ENCODE peak calls at places on chromosomes 2 and 18, in ten cellular contexts. O, R, Y, U, V, J, W, B, Z and D are unnamed samples.

GRCh38 chr2:64143154-64144056 is 815 bp downstream of the PELI1 start:
- DNase-seq in Y (no peak), Z (peak), J (no peak), O (peak), B (no peak), R (no peak), W (peak), V (no peak), U (peak), D (peak)

GRCh38 chr18:26710460-26711096 is 154.9 kb downstream of the AQP4 start:
- DNase-seq in Y (no peak), Z (no peak), J (no peak), R (no peak), O (no peak), V (peak), B (no peak), U (no peak), W (no peak), D (peak)

GRCh38 chr18:79440728-79441127 is 45.0 kb downstream of the NFATC1 start:
- DNase-seq in U (no peak), J (no peak), R (peak), W (peak), Y (no peak), O (no peak), B (no peak), V (no peak), Z (no peak), D (no peak)

GRCh38 chr2:747774-748351 is 70.7 kb upstream of the TMEM18 start:
- DNase-seq in B (no peak), W (no peak), U (no peak), Y (no peak), O (no peak), V (no peak), R (no peak), J (no peak), Z (no peak), D (no peak)

GRCh38 chr2:100470898-100471514 is 724 bp downstream of the NMS start:
- DNase-seq in Z (peak), Y (no peak), B (no peak), J (no peak), W (no peak), R (no peak), U (peak), V (no peak), O (no peak), D (no peak)

GRCh38 chr2:240208631-240209211 is 68.3 kb upstream of the OTOS start:
- DNase-seq in W (no peak), Y (no peak), U (no peak), R (no peak), B (no peak), J (no peak), V (no peak), Z (no peak), O (no peak), D (no peak)

GRCh38 chr2:64330691-64331429 is 123.1 kb upstream of the LGALSL start:
- DNase-seq in U (peak), Z (peak), R (peak), Y (peak), V (no peak), B (peak), J (peak), W (peak), O (no peak), D (peak)

GRCh38 chr2:197498937-197499593 is 575 bp downstream of the HSPD1 start:
- DNase-seq in U (peak), Z (peak), R (peak), Y (peak), V (no peak), W (peak), J (no peak), O (no peak), B (peak), D (peak)

GRCh38 chr18:79863161-79863945 is 65.6 kb downstream of the KCNG2 start:
- DNase-seq in B (no peak), W (no peak), J (no peak), Z (no peak), Y (no peak), O (no peak), R (peak), U (no peak), V (no peak), D (no peak)

GRCh38 chr2:237227190-237227988 is 141.7 kb downstream of the COPS8 start:
- DNase-seq in R (no peak), Y (no peak), O (peak), J (no peak), B (no peak), W (no peak), V (no peak), U (no peak), Z (peak), D (no peak)

GRCh38 chr18:6170604-6171003 is 244.1 kb downstream of the L3MBTL4 start:
- DNase-seq in B (no peak), W (no peak), R (no peak), Z (no peak), U (no peak), V (no peak), Y (no peak), O (no peak), J (no peak), D (no peak)

GRCh38 chr2:69316550-69316949 is 70.5 kb downstream of the GFPT1 start:
- DNase-seq in Y (no peak), Z (no peak), W (no peak), V (no peak), R (no peak), U (no peak), O (no peak), J (no peak), B (no peak), D (no peak)

GRCh38 chr2:174839672-174840071 is 75.4 kb upstream of the CHRNA1 start:
- DNase-seq in R (no peak), V (no peak), B (no peak), J (no peak), O (no peak), Z (no peak), U (no peak), Y (no peak), W (no peak), D (no peak)

GRCh38 chr2:143473206-143473605 is 344.0 kb downstream of the ARHGAP15 start:
- DNase-seq in B (no peak), V (no peak), Y (no peak), R (no peak), J (no peak), O (no peak), W (no peak), Z (peak), U (no peak), D (no peak)

GRCh38 chr2:46976556-46976955 is 61.0 kb upstream of the MCFD2 start:
- DNase-seq in O (no peak), W (no peak), R (no peak), J (no peak), B (no peak), Z (no peak), Y (no peak), V (no peak), U (no peak), D (no peak)

GRCh38 chr2:153287109-153287801 is 191.3 kb downstream of the RPRM start:
- DNase-seq in B (no peak), U (no peak), W (no peak), J (no peak), Z (no peak), O (peak), R (no peak), Y (no peak), V (no peak), D (no peak)

GRCh38 chr2:185433824-185434223 is 304.8 kb upstream of the FSIP2 start:
- DNase-seq in Y (no peak), O (no peak), U (no peak), J (no peak), W (no peak), B (no peak), Z (no peak), V (no peak), R (no peak), D (no peak)

GRCh38 chr2:228999326-228999725 is 271.8 kb downstream of the PID1 start:
- DNase-seq in Z (no peak), Y (no peak), B (no peak), O (no peak), W (no peak), R (no peak), U (no peak), V (no peak), J (no peak), D (no peak)

GRCh38 chr2:82084679-82085392 is 1780.3 kb upstream of the LRRTM1 start:
- DNase-seq in U (no peak), Z (no peak), W (no peak), V (no peak), Y (no peak), B (no peak), J (no peak), R (no peak), O (no peak), D (no peak)

GRCh38 chr2:240584486-240585031 is 2.0 kb upstream of the CAPN10 start:
- DNase-seq in J (no peak), W (no peak), O (no peak), B (no peak), U (no peak), R (no peak), V (peak), Z (no peak), Y (peak), D (peak)

GRCh38 chr18:38690626-38691025 is 1125.0 kb upstream of the CELF4 start:
- DNase-seq in Z (no peak), U (no peak), V (no peak), R (no peak), W (no peak), B (no peak), Y (no peak), O (no peak), J (no peak), D (no peak)

GRCh38 chr2:217932661-217933325 is 70.0 kb downstream of the TNS1 start:
- DNase-seq in Z (no peak), U (no peak), R (no peak), V (no peak), O (no peak), Y (peak), W (no peak), J (no peak), B (no peak), D (no peak)

GRCh38 chr2:56211048-56211447 is 27.3 kb downstream of the CCDC85A start:
- DNase-seq in J (no peak), Z (no peak), U (no peak), V (no peak), B (no peak), O (no peak), Y (no peak), R (no peak), W (no peak), D (no peak)

GRCh38 chr2:219125225-219125885 is 35.3 kb downstream of the NHEJ1 start:
- DNase-seq in Z (peak), R (peak), J (no peak), Y (peak), V (no peak), B (no peak), O (peak), W (no peak), U (peak), D (no peak)

GRCh38 chr2:17628349-17629261 is 88.1 kb downstream of the VSNL1 start:
- DNase-seq in Y (no peak), R (no peak), O (no peak), V (no peak), U (no peak), J (no peak), W (no peak), B (no peak), Z (no peak), D (peak)

GRCh38 chr2:210261996-210262510 is 36.8 kb upstream of the ACADL start:
- DNase-seq in R (no peak), B (no peak), J (no peak), O (no peak), Z (no peak), W (no peak), V (no peak), Y (no peak), U (no peak), D (no peak)

GRCh38 chr2:127094509-127095366 is 12.2 kb downstream of the BIN1 start:
- DNase-seq in B (no peak), R (peak), Z (peak), O (peak), J (no peak), Y (peak), W (peak), V (no peak), U (peak), D (no peak)

GRCh38 chr2:153819501-153819900 is 52.2 kb upstream of the GALNT13 start:
- DNase-seq in B (no peak), J (no peak), U (no peak), W (no peak), Y (no peak), Z (no peak), R (no peak), V (no peak), O (no peak), D (no peak)

GRCh38 chr2:154696771-154697170 is 1.7 kb upstream of the KCNJ3 start:
- DNase-seq in B (no peak), Y (no peak), O (no peak), U (no peak), W (no peak), J (no peak), Z (no peak), R (no peak), V (no peak), D (no peak)

GRCh38 chr2:118013724-118014491 is at the start of gene CCDC93:
- DNase-seq in V (peak), O (peak), B (peak), J (no peak), Y (peak), W (peak), R (peak), U (peak), Z (peak), D (peak)

GRCh38 chr2:118012778-118013177 is 1.1 kb downstream of the CCDC93 start:
- DNase-seq in J (no peak), Z (no peak), B (no peak), O (no peak), R (no peak), W (no peak), U (no peak), V (no peak), Y (no peak), D (no peak)

GRCh38 chr2:118010470-118010869 is 3.4 kb downstream of the CCDC93 start:
- DNase-seq in Y (no peak), V (no peak), J (no peak), Z (no peak), R (no peak), O (no peak), W (no peak), B (no peak), U (no peak), D (no peak)

GRCh38 chr2:118014492-118014824 is 588 bp upstream of the CCDC93 start:
- DNase-seq in O (peak), Y (no peak), B (no peak), W (no peak), J (no peak), Z (no peak), V (no peak), U (no peak), R (no peak), D (no peak)

GRCh38 chr2:118013221-118013723 is 598 bp downstream of the CCDC93 start:
- DNase-seq in R (peak), O (peak), Y (peak), V (no peak), U (peak), Z (no peak), W (peak), B (peak), J (no peak), D (peak)
- TF ChIP-seq CTCF in R (no peak), O (no peak), Y (no peak), V (no peak), U (no peak), Z (no peak), W (no peak), B (no peak), J (no peak), D (no peak)

GRCh38 chr18:76494181-76494540 is 881 bp downstream of the ZNF516 start:
- DNase-seq in Y (peak), W (no peak), Z (peak), B (no peak), V (no peak), O (peak), J (no peak), R (peak), U (peak), D (peak)
- H3K4me3 ChIP-seq in Y (peak), W (peak), Z (peak), B (peak), V (peak), O (peak), J (peak), R (peak), U (no peak), D (peak)

DNA sequence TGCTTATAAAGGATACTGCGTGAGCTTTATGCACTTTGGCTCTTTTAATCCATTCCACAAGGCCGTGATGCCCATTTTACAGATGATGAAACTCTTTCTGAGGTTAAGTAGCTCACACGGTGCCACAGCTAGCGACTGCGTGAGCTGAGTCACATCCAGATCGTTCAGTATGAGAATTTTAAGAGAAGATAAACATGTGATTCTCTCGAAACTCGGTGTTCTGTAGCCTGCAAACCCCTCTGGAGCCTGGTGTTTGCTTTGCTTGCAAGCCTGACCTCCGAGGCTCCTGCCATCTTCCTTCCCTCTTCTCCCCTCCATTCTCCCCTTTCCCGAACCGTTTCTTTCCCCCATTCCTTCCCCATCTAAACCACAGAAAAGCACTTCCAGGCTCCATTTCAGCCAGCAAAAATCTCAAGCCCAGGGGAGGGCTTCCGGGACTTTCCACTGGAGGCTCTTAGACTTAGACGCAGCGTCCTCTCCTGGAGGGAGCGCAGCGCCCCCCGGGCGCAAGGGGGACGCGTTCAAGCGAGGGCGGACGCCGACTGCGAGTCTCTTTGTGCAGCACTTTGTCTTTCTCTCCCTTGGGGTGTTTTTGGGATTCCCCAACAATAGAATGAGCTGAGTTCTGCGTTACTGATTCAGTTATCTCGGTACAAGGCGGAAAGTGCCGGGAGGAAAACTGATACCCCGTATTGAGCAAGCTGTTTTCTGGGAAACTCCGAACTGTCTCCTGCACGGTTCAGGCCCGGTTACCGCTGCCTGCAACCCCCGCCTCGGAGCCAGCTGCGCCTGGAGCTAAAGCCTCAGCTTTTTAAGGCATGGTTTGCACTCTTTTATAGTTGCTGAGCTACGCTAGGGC is 38.0 kb downstream of the CYP1B1 start:
- DNase-seq in Y (peak), B (no peak), R (no peak), Z (peak), W (peak), O (no peak), U (no peak), J (no peak), V (peak), D (peak)
- TF ChIP-seq CTCF in Y (peak), B (no peak), R (no peak), Z (no peak), W (peak), O (no peak), U (no peak), J (peak), V (peak), D (peak)

GRCh38 chr18:23227729-23228075 is 92.4 kb downstream of the CABLES1 start:
- DNase-seq in U (no peak), V (no peak), W (no peak), R (no peak), O (no peak), Y (no peak), Z (no peak), J (no peak), B (no peak), D (no peak)

GRCh38 chr18:23226386-23226785 is 91.1 kb downstream of the CABLES1 start:
- DNase-seq in Z (peak), O (no peak), R (no peak), B (no peak), W (no peak), V (no peak), J (no peak), U (no peak), Y (no peak), D (peak)

GRCh38 chr18:23225518-23225917 is 90.2 kb downstream of the CABLES1 start:
- DNase-seq in R (no peak), B (no peak), J (peak), Y (no peak), W (no peak), Z (peak), O (no peak), U (no peak), V (no peak), D (no peak)

GRCh38 chr18:23228102-23229051 is 93.1 kb downstream of the CABLES1 start:
- DNase-seq in U (no peak), Z (peak), V (peak), B (no peak), W (no peak), J (no peak), O (no peak), Y (no peak), R (no peak), D (peak)

DNA sequence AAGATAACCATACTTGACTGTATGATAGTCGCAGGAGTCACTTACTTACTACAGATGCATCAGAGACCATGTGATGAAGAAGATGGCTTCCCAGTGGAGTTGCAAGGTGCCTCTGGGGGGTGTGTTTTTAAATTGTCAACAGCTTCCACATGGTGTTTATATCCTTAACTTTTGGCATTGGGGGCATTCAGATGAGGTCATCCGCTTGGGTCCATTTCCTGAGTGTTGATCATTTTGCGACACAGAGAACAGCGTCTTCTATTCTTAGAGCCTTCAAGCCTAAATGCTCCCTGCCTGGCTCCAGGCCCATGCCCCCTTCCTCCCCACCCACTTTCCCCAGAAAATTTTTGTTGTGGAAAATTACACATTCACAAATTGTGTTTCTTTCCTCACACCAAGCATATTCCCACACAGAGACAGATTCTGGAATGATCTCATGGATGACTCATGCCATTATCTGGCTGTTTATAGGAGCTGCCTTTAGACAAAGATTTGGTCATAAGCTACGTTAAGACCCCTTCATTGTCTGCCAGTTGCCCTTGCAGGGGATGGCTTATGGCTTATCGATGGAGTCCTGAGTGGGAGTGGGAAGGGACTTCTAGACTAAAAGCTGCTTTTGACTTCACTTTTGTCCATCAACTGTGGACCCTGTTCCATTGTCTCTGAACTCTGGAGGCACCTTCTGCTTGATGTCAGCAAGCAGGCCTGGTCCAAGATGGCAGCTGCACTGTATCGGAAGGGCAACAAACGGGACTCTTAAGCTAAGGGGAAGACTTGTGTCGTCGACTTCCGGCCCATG is 91.8 kb downstream of the CABLES1 start:
- DNase-seq in Z (peak), O (no peak), R (no peak), U (no peak), B (no peak), W (no peak), J (no peak), Y (peak), V (no peak), D (no peak)
- H3K4me3 ChIP-seq in Z (no peak), O (no peak), R (no peak), U (no peak), B (no peak), W (no peak), J (no peak), Y (no peak), V (no peak), D (no peak)

GRCh38 chr2:119387381-119388129 is 20.8 kb downstream of the DBI start:
- DNase-seq in V (peak), O (no peak), Y (peak), J (peak), Z (peak), W (peak), B (peak), R (peak), U (no peak), D (peak)
- TF ChIP-seq CTCF in V (peak), O (no peak), Y (no peak), J (peak), Z (no peak), W (no peak), B (peak), R (no peak), U (no peak), D (peak)

DNA sequence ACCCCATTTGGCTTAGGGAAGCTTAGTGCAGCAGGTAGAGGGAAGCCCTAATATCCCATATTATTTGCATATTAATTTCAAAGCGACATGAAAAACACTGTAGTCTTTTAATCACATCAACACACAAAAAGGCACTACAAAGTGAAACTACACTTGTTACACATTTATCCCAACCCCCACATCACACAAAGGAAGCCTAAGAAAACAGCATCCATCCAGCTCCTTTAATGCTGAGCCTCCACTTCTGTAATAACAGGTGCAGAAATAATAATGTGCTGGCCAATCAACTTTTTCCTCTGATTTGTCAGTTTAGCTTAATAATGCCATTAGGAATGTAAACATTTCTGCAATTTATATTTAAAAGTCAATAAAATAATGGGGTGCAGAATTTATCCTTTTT is 274.0 kb downstream of the TCF4 start:
- DNase-seq in R (no peak), O (no peak), U (no peak), Y (no peak), W (no peak), Z (no peak), V (no peak), B (no peak), J (no peak), D (no peak)
- H3K4me3 ChIP-seq in R (no peak), O (no peak), U (no peak), Y (no peak), W (no peak), Z (no peak), V (peak), B (no peak), J (no peak), D (peak)

GRCh38 chr18:58128286-58129018 is 84.4 kb downstream of the NEDD4L start:
- DNase-seq in V (no peak), J (no peak), O (no peak), B (no peak), Z (peak), Y (no peak), U (no peak), R (peak), W (no peak), D (no peak)
- TF ChIP-seq CTCF in V (no peak), J (no peak), O (no peak), B (no peak), Z (no peak), Y (no peak), U (no peak), R (no peak), W (no peak), D (no peak)